ENCODE peak calls at places on chromosomes 13 and 19, in six cellular contexts. One of them, this sample, is unnamed. For H3K9me3, the result is how much of the 10 kb centered on the place peaks cover.

GRCh38 chr13:110560606-110561334 is 752 bp downstream of the RAB20 start:
- DNase-seq in HepG2: peak
- DNase-seq in adrenal gland: peak
- DNase-seq in mesenchymal stem cell: peak
- DNase-seq in naive thymus-derived CD4-positive, alpha-beta T cell: peak
- DNase-seq in heart right ventricle: peak
- DNase-seq in this sample: peak

GRCh38 chr13:75724742-75725504 is 88.8 kb downstream of the LMO7 start:
- DNase-seq in HepG2: no peak
- DNase-seq in adrenal gland: no peak
- DNase-seq in mesenchymal stem cell: no peak
- DNase-seq in naive thymus-derived CD4-positive, alpha-beta T cell: no peak
- DNase-seq in heart right ventricle: no peak
- DNase-seq in this sample: no peak

GRCh38 chr13:33353210-33353609 is 67.7 kb upstream of the STARD13 start:
- DNase-seq in HepG2: no peak
- DNase-seq in adrenal gland: peak
- DNase-seq in mesenchymal stem cell: no peak
- DNase-seq in naive thymus-derived CD4-positive, alpha-beta T cell: no peak
- DNase-seq in heart right ventricle: peak
- DNase-seq in this sample: no peak

GRCh38 chr13:78660130-78660857 is 1.3 kb upstream of the OBI1 start:
- DNase-seq in HepG2: peak
- DNase-seq in adrenal gland: peak
- DNase-seq in mesenchymal stem cell: no peak
- DNase-seq in naive thymus-derived CD4-positive, alpha-beta T cell: peak
- DNase-seq in heart right ventricle: no peak
- DNase-seq in this sample: peak

GRCh38 chr13:99386911-99387788 is 80.0 kb upstream of the GPR183 start:
- DNase-seq in HepG2: peak
- DNase-seq in adrenal gland: peak
- DNase-seq in mesenchymal stem cell: no peak
- DNase-seq in naive thymus-derived CD4-positive, alpha-beta T cell: peak
- DNase-seq in heart right ventricle: no peak
- DNase-seq in this sample: peak

GRCh38 chr13:23866420-23867026 is 22.7 kb downstream of the MIPEP start:
- DNase-seq in HepG2: no peak
- DNase-seq in adrenal gland: no peak
- DNase-seq in mesenchymal stem cell: peak
- DNase-seq in naive thymus-derived CD4-positive, alpha-beta T cell: no peak
- DNase-seq in heart right ventricle: no peak
- DNase-seq in this sample: no peak

GRCh38 chr19:18849838-18850400 is 18.2 kb downstream of the UPF1 start:
- DNase-seq in HepG2: no peak
- DNase-seq in adrenal gland: no peak
- DNase-seq in mesenchymal stem cell: no peak
- DNase-seq in naive thymus-derived CD4-positive, alpha-beta T cell: no peak
- DNase-seq in heart right ventricle: no peak
- DNase-seq in this sample: no peak

GRCh38 chr13:74132152-74132767 is 1.9 kb downstream of the KLF12 start:
- DNase-seq in HepG2: peak
- DNase-seq in adrenal gland: no peak
- DNase-seq in mesenchymal stem cell: peak
- DNase-seq in naive thymus-derived CD4-positive, alpha-beta T cell: peak
- DNase-seq in heart right ventricle: no peak
- DNase-seq in this sample: peak

GRCh38 chr13:28489536-28489935 is 5.4 kb downstream of the FLT1 start:
- DNase-seq in HepG2: no peak
- DNase-seq in adrenal gland: no peak
- DNase-seq in mesenchymal stem cell: peak
- DNase-seq in naive thymus-derived CD4-positive, alpha-beta T cell: no peak
- DNase-seq in heart right ventricle: no peak
- DNase-seq in this sample: no peak

GRCh38 chr13:67632590-67632989 is 402.5 kb upstream of the PCDH9 start:
- DNase-seq in HepG2: no peak
- DNase-seq in adrenal gland: no peak
- DNase-seq in mesenchymal stem cell: peak
- DNase-seq in naive thymus-derived CD4-positive, alpha-beta T cell: no peak
- DNase-seq in heart right ventricle: no peak
- DNase-seq in this sample: no peak

GRCh38 chr19:39327990-39328705 is 7.5 kb upstream of the LRFN1 start:
- DNase-seq in HepG2: peak
- DNase-seq in adrenal gland: peak
- DNase-seq in mesenchymal stem cell: peak
- DNase-seq in naive thymus-derived CD4-positive, alpha-beta T cell: peak
- DNase-seq in heart right ventricle: peak
- DNase-seq in this sample: peak

GRCh38 chr19:50777830-50778303 is 7.6 kb downstream of the GPR32 start:
- DNase-seq in HepG2: no peak
- DNase-seq in adrenal gland: no peak
- DNase-seq in mesenchymal stem cell: no peak
- DNase-seq in naive thymus-derived CD4-positive, alpha-beta T cell: no peak
- DNase-seq in heart right ventricle: no peak
- DNase-seq in this sample: peak

GRCh38 chr19:15251010-15251748 is 18.9 kb upstream of the EPHX3 start:
- DNase-seq in HepG2: no peak
- DNase-seq in adrenal gland: peak
- DNase-seq in mesenchymal stem cell: peak
- DNase-seq in naive thymus-derived CD4-positive, alpha-beta T cell: no peak
- DNase-seq in heart right ventricle: peak
- DNase-seq in this sample: no peak

GRCh38 chr13:78679329-78679728 is 20.4 kb upstream of the OBI1 start:
- DNase-seq in HepG2: no peak
- DNase-seq in adrenal gland: no peak
- DNase-seq in mesenchymal stem cell: no peak
- DNase-seq in naive thymus-derived CD4-positive, alpha-beta T cell: no peak
- DNase-seq in heart right ventricle: peak
- DNase-seq in this sample: peak

GRCh38 chr13:41543664-41544300 is 86.4 kb downstream of the RGCC start:
- DNase-seq in HepG2: no peak
- DNase-seq in adrenal gland: no peak
- DNase-seq in mesenchymal stem cell: no peak
- DNase-seq in naive thymus-derived CD4-positive, alpha-beta T cell: no peak
- DNase-seq in heart right ventricle: no peak
- DNase-seq in this sample: no peak

GRCh38 chr13:29573190-29573589 is 22.3 kb downstream of the SLC7A1 start:
- DNase-seq in HepG2: no peak
- DNase-seq in adrenal gland: peak
- DNase-seq in mesenchymal stem cell: no peak
- DNase-seq in naive thymus-derived CD4-positive, alpha-beta T cell: no peak
- DNase-seq in heart right ventricle: no peak
- DNase-seq in this sample: peak

GRCh38 chr13:109792416-109793090 is 6.2 kb upstream of the IRS2 start:
- DNase-seq in HepG2: no peak
- DNase-seq in adrenal gland: no peak
- DNase-seq in mesenchymal stem cell: no peak
- DNase-seq in naive thymus-derived CD4-positive, alpha-beta T cell: no peak
- DNase-seq in heart right ventricle: no peak
- DNase-seq in this sample: no peak

GRCh38 chr13:105603283-105603682 is 932.2 kb downstream of the EFNB2 start:
- DNase-seq in HepG2: no peak
- DNase-seq in adrenal gland: no peak
- DNase-seq in mesenchymal stem cell: no peak
- DNase-seq in naive thymus-derived CD4-positive, alpha-beta T cell: no peak
- DNase-seq in heart right ventricle: no peak
- DNase-seq in this sample: no peak

GRCh38 chr13:39263033-39263432 is 224.8 kb downstream of the NHLRC3 start:
- DNase-seq in HepG2: peak
- DNase-seq in adrenal gland: peak
- DNase-seq in mesenchymal stem cell: peak
- DNase-seq in naive thymus-derived CD4-positive, alpha-beta T cell: no peak
- DNase-seq in heart right ventricle: peak
- DNase-seq in this sample: peak

GRCh38 chr13:48804836-48805601 is 151.3 kb downstream of the CYSLTR2 start:
- DNase-seq in HepG2: no peak
- DNase-seq in adrenal gland: no peak
- DNase-seq in mesenchymal stem cell: peak
- DNase-seq in naive thymus-derived CD4-positive, alpha-beta T cell: no peak
- DNase-seq in heart right ventricle: no peak
- DNase-seq in this sample: no peak

GRCh38 chr13:97749174-97749573 is 204.3 kb upstream of the IPO5 start:
- DNase-seq in HepG2: peak
- DNase-seq in adrenal gland: no peak
- DNase-seq in mesenchymal stem cell: no peak
- DNase-seq in naive thymus-derived CD4-positive, alpha-beta T cell: no peak
- DNase-seq in heart right ventricle: no peak
- DNase-seq in this sample: peak

GRCh38 chr13:83752141-83752540 is 130.1 kb downstream of the SLITRK1 start:
- DNase-seq in HepG2: peak
- DNase-seq in adrenal gland: no peak
- DNase-seq in mesenchymal stem cell: peak
- DNase-seq in naive thymus-derived CD4-positive, alpha-beta T cell: no peak
- DNase-seq in heart right ventricle: no peak
- DNase-seq in this sample: peak

GRCh38 chr13:101681834-101682233 is 229.4 kb downstream of the ITGBL1 start:
- DNase-seq in HepG2: no peak
- DNase-seq in adrenal gland: no peak
- DNase-seq in mesenchymal stem cell: no peak
- DNase-seq in naive thymus-derived CD4-positive, alpha-beta T cell: no peak
- DNase-seq in heart right ventricle: no peak
- DNase-seq in this sample: no peak

GRCh38 chr13:110380359-110381028 is 73.4 kb downstream of the COL4A2 start:
- DNase-seq in HepG2: no peak
- DNase-seq in adrenal gland: no peak
- DNase-seq in mesenchymal stem cell: peak
- DNase-seq in naive thymus-derived CD4-positive, alpha-beta T cell: no peak
- DNase-seq in heart right ventricle: no peak
- DNase-seq in this sample: peak

GRCh38 chr13:27619711-27620376 is 485 bp downstream of the LNX2 start:
- DNase-seq in HepG2: peak
- DNase-seq in adrenal gland: peak
- DNase-seq in mesenchymal stem cell: peak
- DNase-seq in naive thymus-derived CD4-positive, alpha-beta T cell: peak
- DNase-seq in heart right ventricle: peak
- DNase-seq in this sample: peak

GRCh38 chr19:2033825-2034159 is 17.3 kb downstream of the MKNK2 start:
- DNase-seq in HepG2: no peak
- DNase-seq in adrenal gland: no peak
- DNase-seq in mesenchymal stem cell: no peak
- DNase-seq in naive thymus-derived CD4-positive, alpha-beta T cell: no peak
- DNase-seq in heart right ventricle: no peak
- DNase-seq in this sample: no peak

GRCh38 chr19:2035590-2035991 is 15.5 kb downstream of the MKNK2 start:
- DNase-seq in HepG2: no peak
- DNase-seq in adrenal gland: no peak
- DNase-seq in mesenchymal stem cell: no peak
- DNase-seq in naive thymus-derived CD4-positive, alpha-beta T cell: no peak
- DNase-seq in heart right ventricle: no peak
- DNase-seq in this sample: no peak

GRCh38 chr19:2032296-2032941 is 16.9 kb upstream of the BTBD2 start:
- DNase-seq in HepG2: no peak
- DNase-seq in adrenal gland: peak
- DNase-seq in mesenchymal stem cell: peak
- DNase-seq in naive thymus-derived CD4-positive, alpha-beta T cell: no peak
- DNase-seq in heart right ventricle: peak
- DNase-seq in this sample: peak

GRCh38 chr19:2034729-2035589 is 16.1 kb downstream of the MKNK2 start:
- DNase-seq in HepG2: no peak
- DNase-seq in adrenal gland: peak
- DNase-seq in mesenchymal stem cell: peak
- DNase-seq in naive thymus-derived CD4-positive, alpha-beta T cell: peak
- DNase-seq in heart right ventricle: no peak
- DNase-seq in this sample: peak

GRCh38 chr19:2033115-2033824 is 17.8 kb upstream of the BTBD2 start:
- DNase-seq in HepG2: no peak
- DNase-seq in adrenal gland: no peak
- DNase-seq in mesenchymal stem cell: no peak
- DNase-seq in naive thymus-derived CD4-positive, alpha-beta T cell: no peak
- DNase-seq in heart right ventricle: no peak
- DNase-seq in this sample: no peak
- H3K27ac ChIP-seq in HepG2: no peak
- H3K27ac ChIP-seq in adrenal gland: peak
- H3K27ac ChIP-seq in mesenchymal stem cell: no peak
- H3K27ac ChIP-seq in naive thymus-derived CD4-positive, alpha-beta T cell: no peak
- H3K27ac ChIP-seq in heart right ventricle: peak
- H3K27ac ChIP-seq in this sample: no peak

DNA sequence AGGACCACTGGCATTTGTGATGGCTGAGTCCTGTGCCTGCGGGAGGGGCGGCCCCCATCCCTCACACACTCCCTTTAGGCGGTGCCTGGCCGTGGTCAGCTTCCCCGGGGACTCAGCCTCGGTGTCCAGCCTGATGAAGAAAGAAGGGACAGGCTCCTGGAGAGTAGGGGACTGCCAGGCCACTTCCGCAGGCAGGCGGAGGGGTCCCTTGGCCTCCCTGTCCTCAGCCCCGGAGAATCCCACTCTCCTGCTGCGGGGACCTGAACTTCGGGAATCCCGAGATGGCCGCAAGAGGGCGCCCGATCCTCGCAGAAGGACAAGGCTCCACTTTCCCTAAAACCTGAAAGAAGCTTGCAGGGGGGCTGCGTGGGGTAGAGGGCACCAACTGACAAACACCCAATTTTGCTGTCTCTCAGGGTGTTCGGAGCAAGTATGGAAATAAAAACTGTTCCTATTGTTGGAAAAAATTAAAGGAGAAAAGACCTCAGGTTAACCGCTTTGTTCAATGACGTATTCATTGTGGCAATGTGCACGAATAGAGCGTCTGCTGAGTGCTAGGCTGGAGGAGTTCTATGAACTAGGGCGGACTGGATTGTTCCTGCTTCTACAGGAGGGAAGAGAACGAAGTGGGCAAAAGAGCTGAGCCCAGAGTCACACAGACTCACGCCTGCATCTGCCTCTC is 297.3 kb downstream of the ZNF536 start:
- DNase-seq in HepG2: peak
- DNase-seq in adrenal gland: peak
- DNase-seq in mesenchymal stem cell: peak
- DNase-seq in naive thymus-derived CD4-positive, alpha-beta T cell: peak
- DNase-seq in heart right ventricle: peak
- DNase-seq in this sample: peak
- H3K4me3 ChIP-seq in HepG2: no peak
- H3K4me3 ChIP-seq in adrenal gland: no peak
- H3K4me3 ChIP-seq in mesenchymal stem cell: no peak
- H3K4me3 ChIP-seq in naive thymus-derived CD4-positive, alpha-beta T cell: no peak
- H3K4me3 ChIP-seq in heart right ventricle: no peak
- H3K4me3 ChIP-seq in this sample: no peak

GRCh38 chr19:53422551-53422950 is 9.2 kb upstream of the ZNF761 start:
- DNase-seq in HepG2: no peak
- DNase-seq in adrenal gland: no peak
- DNase-seq in mesenchymal stem cell: no peak
- DNase-seq in naive thymus-derived CD4-positive, alpha-beta T cell: no peak
- DNase-seq in heart right ventricle: no peak
- DNase-seq in this sample: no peak
- H3K9me3 ChIP-seq in HepG2: under half
- H3K9me3 ChIP-seq in adrenal gland: under half
- H3K9me3 ChIP-seq in mesenchymal stem cell: under half
- H3K9me3 ChIP-seq in naive thymus-derived CD4-positive, alpha-beta T cell: under half
- H3K9me3 ChIP-seq in heart right ventricle: under half
- H3K9me3 ChIP-seq in this sample: under half

DNA sequence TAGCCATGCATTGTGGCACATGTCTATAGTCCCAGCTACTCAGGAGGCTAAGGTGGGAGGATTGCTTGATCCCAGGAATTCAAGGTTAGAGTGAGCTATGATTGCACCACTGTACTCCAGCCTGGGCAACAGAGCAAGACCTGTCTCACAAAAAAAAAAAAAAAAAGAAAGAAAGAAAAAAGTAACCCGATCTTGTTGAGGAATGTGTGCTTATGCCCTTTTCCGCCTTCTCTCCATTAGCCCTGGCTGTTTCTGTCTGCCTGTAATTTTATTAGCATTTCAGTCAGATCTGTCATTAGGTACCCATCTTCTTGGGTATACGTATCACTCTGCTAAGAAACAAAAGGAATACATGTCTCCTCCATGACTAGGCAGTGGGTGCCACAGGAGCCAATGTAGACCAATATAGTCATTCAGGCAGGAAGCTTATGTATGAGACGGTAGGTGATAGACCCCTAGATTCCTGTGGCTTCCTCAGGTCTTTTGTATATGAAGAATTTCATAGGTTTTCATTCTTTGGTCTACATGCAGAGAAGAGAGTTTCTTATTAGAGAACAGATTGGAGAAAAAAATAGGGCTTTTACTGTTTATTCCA is 59.6 kb upstream of the NPAS1 start:
- DNase-seq in HepG2: no peak
- DNase-seq in adrenal gland: no peak
- DNase-seq in mesenchymal stem cell: no peak
- DNase-seq in naive thymus-derived CD4-positive, alpha-beta T cell: no peak
- DNase-seq in heart right ventricle: no peak
- DNase-seq in this sample: no peak
- H3K27ac ChIP-seq in HepG2: no peak
- H3K27ac ChIP-seq in adrenal gland: no peak
- H3K27ac ChIP-seq in mesenchymal stem cell: no peak
- H3K27ac ChIP-seq in naive thymus-derived CD4-positive, alpha-beta T cell: no peak
- H3K27ac ChIP-seq in heart right ventricle: no peak
- H3K27ac ChIP-seq in this sample: no peak